ENCODE peak calls at places on chromosomes 2 and 18, in nine cellular contexts. U, E, X, N, W, S, H, J and T are unnamed samples.

GRCh38 chr2:46309052-46309953 is 12.1 kb downstream of the EPAS1 start:
- DNase-seq in U (no peak), E (no peak), X (no peak), N (no peak), W (peak; percentile 88), S (no peak), H (no peak), J (no peak), T (no peak)

GRCh38 chr2:233973786-233974185 is 56.6 kb downstream of the TRPM8 start:
- DNase-seq in U (no peak), E (no peak), X (no peak), N (no peak), W (no peak), S (no peak), H (no peak), J (no peak), T (no peak)

GRCh38 chr2:96106991-96107882 is 9.1 kb downstream of the ADRA2B start:
- DNase-seq in U (no peak), E (no peak), X (no peak), N (peak; percentile 16), W (no peak), S (peak; percentile 43), H (no peak), J (no peak), T (no peak)

GRCh38 chr2:50582164-50582563 is 449.8 kb downstream of the NRXN1 start:
- DNase-seq in U (peak; percentile 13), E (no peak), X (no peak), N (no peak), W (no peak), S (no peak), H (no peak), J (no peak), T (no peak)

GRCh38 chr18:12015697-12016062 is 34.4 kb downstream of the IMPA2 start:
- DNase-seq in U (peak; percentile 80), E (no peak), X (no peak), N (peak; percentile 72), W (peak; percentile 57), S (no peak), H (peak; percentile 46), J (no peak), T (no peak)

GRCh38 chr2:70570041-70570661 is 16.5 kb upstream of the TGFA start:
- DNase-seq in U (peak; percentile 73), E (no peak), X (no peak), N (no peak), W (peak; percentile 62), S (peak; percentile 84), H (no peak), J (no peak), T (no peak)

GRCh38 chr2:159446817-159447216 is 160.3 kb upstream of the WDSUB1 start:
- DNase-seq in U (no peak), E (no peak), X (no peak), N (no peak), W (no peak), S (no peak), H (no peak), J (no peak), T (no peak)

GRCh38 chr18:62556397-62556796 is 33.6 kb downstream of the ZCCHC2 start:
- DNase-seq in U (no peak), E (no peak), X (peak; percentile 7), N (no peak), W (no peak), S (no peak), H (no peak), J (no peak), T (no peak)

GRCh38 chr18:63025251-63025710 is 294.3 kb downstream of the BCL2 start:
- DNase-seq in U (no peak), E (peak; percentile 11), X (peak; percentile 75), N (no peak), W (peak; percentile 22), S (peak; percentile 85), H (no peak), J (no peak), T (no peak)

GRCh38 chr2:86675611-86676015 is 44.5 kb upstream of the RMND5A start:
- DNase-seq in U (peak; percentile 78), E (no peak), X (no peak), N (no peak), W (no peak), S (peak; percentile 53), H (no peak), J (no peak), T (no peak)

GRCh38 chr2:72142743-72143440 is 4.8 kb downstream of the CYP26B1 start:
- DNase-seq in U (no peak), E (no peak), X (peak; percentile 85), N (peak; percentile 81), W (peak; percentile 67), S (peak; percentile 83), H (no peak), J (no peak), T (no peak)

GRCh38 chr2:173150087-173150486 is 74.4 kb downstream of the MAP3K20 start:
- DNase-seq in U (no peak), E (no peak), X (no peak), N (no peak), W (peak; percentile 75), S (no peak), H (peak; percentile 65), J (no peak), T (no peak)

GRCh38 chr2:138267161-138267901 is 234.2 kb upstream of the SPOPL start:
- DNase-seq in U (no peak), E (no peak), X (no peak), N (no peak), W (peak; percentile 73), S (no peak), H (peak; percentile 67), J (no peak), T (no peak)

GRCh38 chr18:79871481-79872091 is 73.8 kb downstream of the KCNG2 start:
- DNase-seq in U (no peak), E (no peak), X (no peak), N (no peak), W (no peak), S (peak; percentile 45), H (no peak), J (no peak), T (no peak)

GRCh38 chr2:102251042-102251848 is 60.1 kb upstream of the IL1RL1 start:
- DNase-seq in U (peak; percentile 43), E (peak; percentile 77), X (peak; percentile 69), N (peak; percentile 52), W (peak; percentile 84), S (peak; percentile 88), H (peak; percentile 44), J (peak; percentile 72), T (peak; percentile 6)

GRCh38 chr2:195985731-195986130 is 82.9 kb downstream of the DNAH7 start:
- DNase-seq in U (no peak), E (no peak), X (no peak), N (no peak), W (no peak), S (no peak), H (no peak), J (no peak), T (no peak)

GRCh38 chr2:101619191-101619591 is 78.3 kb upstream of the MAP4K4 start:
- DNase-seq in U (peak; percentile 44), E (no peak), X (no peak), N (no peak), W (no peak), S (no peak), H (no peak), J (no peak), T (no peak)

GRCh38 chr18:3513481-3513880 is 63.5 kb downstream of the TGIF1 start:
- DNase-seq in U (no peak), E (no peak), X (no peak), N (no peak), W (peak; percentile 5), S (no peak), H (no peak), J (no peak), T (no peak)